ENCODE peak calls at places on chromosomes 4 and X, in six cellular contexts. N, O, T, I, M and R are unnamed samples.
A peak's percentile ranks its signal among the peaks of the same experiment; 100 is the strongest.

GRCh38 chr4:858831-859451 is 33.0 kb upstream of the CPLX1 start:
- DNase-seq in N (no peak), O (no peak), T (no peak), I (no peak), M (no peak), R (peak; percentile 9)

GRCh38 chr4:110850461-110851447 is 227.9 kb upstream of the PITX2 start:
- DNase-seq in N (peak; percentile 19), O (no peak), T (no peak), I (no peak), M (no peak), R (peak; percentile 69)

GRCh38 chrX:133475521-133475920 is 60.2 kb upstream of the GPC4 start:
- DNase-seq in N (no peak), O (no peak), T (no peak), I (no peak), M (no peak), R (no peak)

GRCh38 chr4:28093071-28093470 is 1232.4 kb downstream of the STIM2 start:
- DNase-seq in N (no peak), O (no peak), T (no peak), I (no peak), M (no peak), R (no peak)

GRCh38 chr4:31983246-31983645 is 1263.1 kb downstream of the PCDH7 start:
- DNase-seq in N (no peak), O (no peak), T (no peak), I (no peak), M (no peak), R (no peak)

GRCh38 chrX:129091097-129091496 is 432.2 kb downstream of the SMARCA1 start:
- DNase-seq in N (no peak), O (no peak), T (no peak), I (no peak), M (no peak), R (no peak)

GRCh38 chrX:21131786-21132185 is 242.4 kb upstream of the CNKSR2 start:
- DNase-seq in N (no peak), O (no peak), T (no peak), I (no peak), M (no peak), R (no peak)

GRCh38 chrX:24696241-24696640 is 2.5 kb downstream of the POLA1 start:
- DNase-seq in N (no peak), O (no peak), T (no peak), I (no peak), M (no peak), R (no peak)

GRCh38 chr4:121786221-121786620 is 14.9 kb upstream of the EXOSC9 start:
- DNase-seq in N (no peak), O (no peak), T (no peak), I (no peak), M (no peak), R (no peak)

GRCh38 chr4:167868163-167868562 is 224.2 kb upstream of the ANXA10 start:
- DNase-seq in N (no peak), O (no peak), T (peak; percentile 9), I (no peak), M (peak; percentile 12), R (no peak)

GRCh38 chr4:19961092-19961491 is 290.6 kb upstream of the SLIT2 start:
- DNase-seq in N (no peak), O (no peak), T (peak; percentile 64), I (no peak), M (no peak), R (no peak)

GRCh38 chr4:89704651-89705395 is 132.1 kb downstream of the SNCA start:
- DNase-seq in N (no peak), O (no peak), T (no peak), I (no peak), M (no peak), R (no peak)

GRCh38 chr4:57154191-57154590 is 44.0 kb upstream of the IGFBP7 start:
- DNase-seq in N (no peak), O (no peak), T (no peak), I (no peak), M (no peak), R (no peak)

GRCh38 chrX:56746996-56747395 is 18.0 kb downstream of the NBDY start:
- DNase-seq in N (no peak), O (no peak), T (no peak), I (no peak), M (no peak), R (no peak)

GRCh38 chr4:155532373-155532772 is 134.3 kb upstream of the GUCY1A1 start:
- DNase-seq in N (no peak), O (no peak), T (no peak), I (no peak), M (no peak), R (no peak)

GRCh38 chrX:153827903-153828302 is 2.4 kb downstream of the PDZD4 start:
- DNase-seq in N (no peak), O (no peak), T (no peak), I (no peak), M (no peak), R (no peak)

GRCh38 chr4:5191831-5192230 is 140.6 kb downstream of the STK32B start:
- DNase-seq in N (no peak), O (no peak), T (no peak), I (no peak), M (no peak), R (no peak)

GRCh38 chr4:120853101-120853940 is 69.2 kb downstream of the PRDM5 start:
- DNase-seq in N (no peak), O (no peak), T (peak; percentile 92), I (no peak), M (no peak), R (no peak)

GRCh38 chr4:153488719-153489384 is 22.7 kb downstream of the TMEM131L start:
- DNase-seq in N (no peak), O (peak; percentile 50), T (no peak), I (no peak), M (peak; percentile 52), R (peak; percentile 71)

GRCh38 chrX:31894152-31894551 is 822.3 kb upstream of the FTHL17 start:
- DNase-seq in N (no peak), O (no peak), T (no peak), I (no peak), M (no peak), R (no peak)

GRCh38 chr4:155906554-155907247 is 3.2 kb downstream of the TDO2 start:
- DNase-seq in N (peak; percentile 71), O (peak; percentile 33), T (peak; percentile 99), I (peak; percentile 19), M (peak; percentile 98), R (no peak)

GRCh38 chrX:125319646-125320521 is at the start of gene TEX13C:
- DNase-seq in N (no peak), O (no peak), T (no peak), I (no peak), M (no peak), R (no peak)

GRCh38 chr4:165748321-165748720 is 124.7 kb upstream of the TLL1 start:
- DNase-seq in N (no peak), O (no peak), T (no peak), I (no peak), M (no peak), R (no peak)

GRCh38 chr4:95106408-95106928 is 348.7 kb downstream of the BMPR1B start:
- DNase-seq in N (no peak), O (no peak), T (peak; percentile 76), I (no peak), M (peak; percentile 38), R (no peak)

GRCh38 chrX:131068945-131069719 is 11.0 kb downstream of the ARHGAP36 start:
- DNase-seq in N (peak; percentile 54), O (no peak), T (peak; percentile 8), I (no peak), M (no peak), R (peak; percentile 84)
- TF ChIP-seq CTCF in N (peak; percentile 47), O (no peak), T (peak; percentile 36), I (no peak), M (peak; percentile 55), R (peak; percentile 62)

GRCh38 chr4:82432596-82432995 is 2.2 kb downstream of the ENOPH1 start:
- DNase-seq in N (no peak), O (no peak), T (no peak), I (no peak), M (no peak), R (no peak)
- TF ChIP-seq CTCF in N (no peak), O (no peak), T (no peak), I (no peak), M (no peak), R (no peak)

GRCh38 chrX:39802354-39802753 is 295.4 kb downstream of the BCOR start:
- DNase-seq in N (no peak), O (no peak), T (no peak), I (no peak), M (no peak), R (no peak)

GRCh38 chrX:39808471-39808917 is 289.3 kb downstream of the BCOR start:
- DNase-seq in N (peak; percentile 35), O (no peak), T (peak; percentile 70), I (no peak), M (peak; percentile 77), R (no peak)

GRCh38 chrX:39805022-39805421 is 292.7 kb downstream of the BCOR start:
- DNase-seq in N (no peak), O (no peak), T (no peak), I (no peak), M (no peak), R (no peak)

GRCh38 chrX:39802906-39803305 is 294.9 kb downstream of the BCOR start:
- DNase-seq in N (no peak), O (no peak), T (no peak), I (no peak), M (no peak), R (no peak)

GRCh38 chrX:39805825-39806224 is 291.9 kb downstream of the BCOR start:
- DNase-seq in N (no peak), O (no peak), T (no peak), I (no peak), M (no peak), R (no peak)
- TF ChIP-seq CTCF in N (no peak), O (no peak), T (no peak), I (no peak), M (no peak), R (no peak)

DNA sequence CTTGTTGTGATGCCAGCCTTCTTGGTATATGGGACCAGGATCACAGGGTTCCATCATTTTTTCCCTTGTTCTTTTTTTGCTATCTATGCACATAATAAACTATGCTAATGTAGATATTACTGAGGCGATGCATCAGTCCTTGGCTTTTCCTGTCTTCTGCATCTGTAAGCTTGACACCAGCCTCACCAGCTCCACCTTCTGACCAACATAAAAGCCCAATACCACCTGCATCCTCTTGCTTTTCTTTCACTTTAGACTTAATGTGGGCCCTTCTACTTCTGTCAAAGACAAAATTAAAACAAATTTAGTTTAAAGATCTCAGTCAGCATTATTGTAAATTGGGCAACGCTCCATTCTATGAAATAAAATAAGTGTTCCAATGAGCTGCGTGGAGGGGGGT is 1718.8 kb upstream of the PCDH10 start:
- DNase-seq in N (no peak), O (no peak), T (no peak), I (no peak), M (no peak), R (no peak)
- TF ChIP-seq CTCF in N (no peak), O (no peak), T (no peak), I (no peak), M (peak; percentile 20), R (no peak)

GRCh38 chrX:48511561-48511960 is 2.8 kb downstream of the PORCN start:
- DNase-seq in N (no peak), O (no peak), T (no peak), I (no peak), M (no peak), R (no peak)
- TF ChIP-seq CTCF in N (peak; percentile 34), O (no peak), T (peak; percentile 41), I (no peak), M (peak; percentile 68), R (no peak)

GRCh38 chr4:48005781-48006180 is 10.7 kb downstream of the CNGA1 start:
- DNase-seq in N (no peak), O (no peak), T (no peak), I (no peak), M (no peak), R (no peak)
- TF ChIP-seq CTCF in N (no peak), O (no peak), T (no peak), I (no peak), M (no peak), R (no peak)